ENCODE peak calls at places on chromosomes 3 and 15, in nine cellular contexts. K is stimulated activated CD8-positive, alpha-beta memory T cell treated with anti-CD3 and anti-CD28 coated beads, Interleukin-12 subunit alpha, Interleukin-12 subunit beta, amount 100 ng/mL, for 4 hours; Q is Caki2; I is mesothelial cell of epicardium; D is AG04450; J is natural killer cell; O is HEK293T; L is RPMI7951; X is activated naive CD4-positive, alpha-beta T cell. B is an unnamed sample.

GRCh38 chr15:29045717-29046116 is 159.9 kb downstream of the APBA2 start:
- DNase-seq in K (no peak), Q (no peak), I (no peak), D (no peak), J (no peak), O (no peak), L (peak), X (no peak), B (no peak)

GRCh38 chr3:36701903-36702374 is 62.4 kb downstream of the DCLK3 start:
- DNase-seq in K (no peak), Q (no peak), I (no peak), D (peak), J (no peak), O (no peak), L (peak), X (no peak), B (no peak)

GRCh38 chr3:192884831-192885356 is 32.8 kb downstream of the MB21D2 start:
- DNase-seq in K (no peak), Q (no peak), I (no peak), D (no peak), J (no peak), O (no peak), L (peak), X (no peak), B (no peak)

GRCh38 chr3:58656631-58657030 is 9.9 kb downstream of the FAM3D start:
- DNase-seq in K (no peak), Q (no peak), I (no peak), D (no peak), J (no peak), O (no peak), L (no peak), X (no peak), B (no peak)

GRCh38 chr3:132554437-132554836 is 42.6 kb upstream of the ACKR4 start:
- DNase-seq in K (no peak), Q (no peak), I (no peak), D (no peak), J (no peak), O (no peak), L (peak), X (no peak), B (no peak)

GRCh38 chr3:113254171-113254947 is 43.0 kb downstream of the BOC start:
- DNase-seq in K (no peak), Q (no peak), I (no peak), D (no peak), J (no peak), O (no peak), L (no peak), X (no peak), B (no peak)

GRCh38 chr3:142027295-142027694 is 122.0 kb downstream of the TFDP2 start:
- DNase-seq in K (no peak), Q (no peak), I (no peak), D (no peak), J (no peak), O (no peak), L (peak), X (no peak), B (no peak)

GRCh38 chr15:99148851-99149276 is 44.0 kb downstream of the SYNM start:
- DNase-seq in K (no peak), Q (no peak), I (no peak), D (no peak), J (no peak), O (no peak), L (no peak), X (no peak), B (no peak)

GRCh38 chr3:66720508-66720907 is 219.7 kb upstream of the LRIG1 start:
- DNase-seq in K (no peak), Q (no peak), I (no peak), D (no peak), J (no peak), O (no peak), L (no peak), X (no peak), B (no peak)

GRCh38 chr15:34964277-34964676 is 5.3 kb downstream of the AQR start:
- DNase-seq in K (no peak), Q (no peak), I (no peak), D (no peak), J (no peak), O (no peak), L (no peak), X (no peak), B (no peak)

GRCh38 chr3:193344471-193344870 is 34.1 kb downstream of the ATP13A5 start:
- DNase-seq in K (no peak), Q (no peak), I (no peak), D (no peak), J (no peak), O (no peak), L (no peak), X (no peak), B (no peak)

GRCh38 chr3:55077726-55078125 is 149.9 kb upstream of the LRTM1 start:
- DNase-seq in K (no peak), Q (no peak), I (no peak), D (no peak), J (no peak), O (no peak), L (no peak), X (no peak), B (no peak)